ENCODE peak calls at places on chromosomes 13 and 19, in six cellular contexts. A, S, L, Q, M and F are unnamed samples.

GRCh38 chr13:80716610-80717081 is 375.7 kb upstream of the SPRY2 start:
- DNase-seq in Q (no peak), A (no peak), M (no peak), L (no peak), S (no peak), F (peak; percentile 57)

GRCh38 chr19:5115771-5116202 is 146.9 kb downstream of the KDM4B start:
- DNase-seq in L (no peak), M (no peak), A (no peak), S (no peak), Q (no peak), F (no peak)

GRCh38 chr13:29767006-29767405 is 83.4 kb downstream of the UBL3 start:
- DNase-seq in S (no peak), Q (no peak), M (no peak), A (no peak), L (no peak), F (no peak)

GRCh38 chr13:105847532-105848295 is 687.7 kb downstream of the EFNB2 start:
- DNase-seq in A (no peak), M (no peak), S (no peak), Q (no peak), L (no peak), F (no peak)

GRCh38 chr19:58557253-58558065 is 952 bp downstream of the UBE2M start:
- DNase-seq in Q (no peak), A (no peak), S (no peak), M (no peak), L (no peak), F (no peak)

GRCh38 chr13:37652596-37652995 is 54.0 kb upstream of the POSTN start:
- DNase-seq in S (no peak), M (no peak), L (no peak), Q (no peak), A (peak; percentile 24), F (no peak)

GRCh38 chr13:19596086-19596485 is 34.8 kb upstream of the TPTE2 start:
- DNase-seq in A (no peak), S (no peak), Q (no peak), L (no peak), M (no peak), F (no peak)

GRCh38 chr19:39401549-39402416 is 4.9 kb upstream of the ZFP36 start:
- DNase-seq in Q (no peak), L (peak; percentile 88), M (no peak), A (peak; percentile 86), S (peak; percentile 71), F (no peak)

GRCh38 chr19:36113895-36114762 is 546 bp downstream of the POLR2I start:
- DNase-seq in Q (peak; percentile 9), M (no peak), A (peak; percentile 48), S (no peak), L (no peak), F (no peak)

GRCh38 chr13:25943081-25943480 is 108.7 kb downstream of the SHISA2 start:
- DNase-seq in Q (no peak), M (no peak), S (no peak), L (no peak), A (no peak), F (no peak)

GRCh38 chr13:35727881-35728280 is 251.4 kb upstream of the MAB21L1 start:
- DNase-seq in S (no peak), M (no peak), A (no peak), Q (no peak), L (no peak), F (no peak)